ENCODE peak calls at places on chromosomes 1 and 21, in four cellular contexts. U is HCT116, N is K562, C is HepG2. S is an unnamed sample.

GRCh38 chr1:39898146-39898545 is 3.6 kb downstream of the MYCL start:
- DNase-seq in U (no peak), N (no peak), C (no peak), S (no peak)

GRCh38 chr1:204092632-204093420 is 19.9 kb downstream of the SOX13 start:
- DNase-seq in U (no peak), N (no peak), C (no peak), S (no peak)

GRCh38 chr21:15206514-15206913 is 141.7 kb upstream of the NRIP1 start:
- DNase-seq in U (no peak), N (no peak), C (no peak), S (no peak)

GRCh38 chr1:25760871-25761270 is 39.1 kb upstream of the SELENON start:
- DNase-seq in U (no peak), N (peak), C (no peak), S (no peak)

GRCh38 chr1:167983797-167984196 is 46.9 kb upstream of the MPC2 start:
- DNase-seq in U (no peak), N (no peak), C (no peak), S (no peak)

GRCh38 chr1:43789604-43790288 is 82.4 kb downstream of the ST3GAL3 start:
- DNase-seq in U (no peak), N (no peak), C (no peak), S (no peak)

GRCh38 chr21:16913010-16913409 is 599.8 kb upstream of the CXADR start:
- DNase-seq in U (no peak), N (no peak), C (no peak), S (no peak)

GRCh38 chr1:119613769-119614358 is 34.2 kb downstream of the ZNF697 start:
- DNase-seq in U (peak), N (peak), C (peak), S (peak)

GRCh38 chr1:93667642-93668041 is 14.0 kb downstream of the BCAR3 start:
- DNase-seq in U (no peak), N (no peak), C (no peak), S (no peak)

GRCh38 chr1:67429011-67429527 is 1.1 kb downstream of the SERBP1 start:
- DNase-seq in U (no peak), N (no peak), C (no peak), S (no peak)

GRCh38 chr1:28229089-28229488 is 3.7 kb downstream of the DNAJC8 start:
- DNase-seq in U (no peak), N (no peak), C (no peak), S (no peak)

GRCh38 chr1:57232500-57232899 is 191.4 kb downstream of the DAB1 start:
- DNase-seq in U (no peak), N (no peak), C (peak), S (no peak)

GRCh38 chr1:11174271-11174942 is 14.7 kb upstream of the ANGPTL7 start:
- DNase-seq in U (no peak), N (no peak), C (no peak), S (no peak)

GRCh38 chr1:152189657-152190442 is 30.8 kb upstream of the RPTN start:
- DNase-seq in U (peak), N (peak), C (peak), S (peak)

GRCh38 chr1:9207715-9208114 is 26.9 kb upstream of the H6PD start:
- DNase-seq in U (no peak), N (no peak), C (no peak), S (no peak)
- TF ChIP-seq TCF7L2 in U (no peak), N (no peak), C (no peak), S (no peak)

GRCh38 chr1:15696956-15697521 is 12.9 kb downstream of the PLEKHM2 start:
- DNase-seq in U (no peak), N (no peak), C (no peak), S (no peak)
- TF ChIP-seq POLR2AphosphoS5 in U (no peak), N (no peak), C (no peak), S (no peak)

GRCh38 chr1:214587165-214587564 is 15.8 kb upstream of the CENPF start:
- DNase-seq in U (no peak), N (no peak), C (no peak), S (no peak)

GRCh38 chr1:214588963-214589597 is 13.9 kb upstream of the CENPF start:
- DNase-seq in U (no peak), N (no peak), C (no peak), S (no peak)

GRCh38 chr1:214584805-214585766 is 17.9 kb upstream of the CENPF start:
- DNase-seq in U (peak), N (peak), C (peak), S (peak)

GRCh38 chr1:214583824-214584554 is 19.0 kb upstream of the CENPF start:
- DNase-seq in U (no peak), N (no peak), C (no peak), S (no peak)

DNA sequence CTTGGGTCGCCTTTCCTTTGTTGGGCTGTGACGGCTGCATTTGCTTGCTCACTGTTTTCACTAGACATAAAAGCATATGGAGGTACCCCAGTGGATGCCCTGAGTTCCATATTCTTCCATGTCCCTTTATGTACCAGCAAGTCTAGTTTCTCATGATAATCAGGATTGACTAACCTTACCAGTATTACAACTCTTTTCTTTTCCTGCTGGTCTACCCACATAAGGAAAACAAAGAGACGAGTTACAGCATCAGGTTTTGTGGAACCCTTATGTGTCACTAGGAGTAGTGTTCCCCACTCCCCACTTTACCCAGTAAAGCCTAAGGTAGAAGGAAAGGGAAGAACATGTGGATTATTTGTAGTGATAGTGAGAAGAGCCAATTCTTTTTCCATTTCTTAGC is 16.4 kb upstream of the CENPF start:
- DNase-seq in U (no peak), N (no peak), C (no peak), S (no peak)
- H3K4me3 ChIP-seq in U (no peak), N (no peak), C (no peak), S (no peak)

GRCh38 chr1:186629341-186629740 is 50.9 kb downstream of the PTGS2 start:
- DNase-seq in U (no peak), N (no peak), C (no peak), S (no peak)
- TF ChIP-seq TCF7L2 in U (no peak), N (no peak), C (no peak), S (no peak)

GRCh38 chr21:35226302-35226701 is 177.2 kb upstream of the RUNX1 start:
- DNase-seq in U (no peak), N (no peak), C (peak), S (no peak)

GRCh38 chr21:35226960-35227741 is 178.0 kb upstream of the RUNX1 start:
- DNase-seq in U (no peak), N (no peak), C (no peak), S (no peak)

GRCh38 chr21:35225573-35225972 is 176.5 kb upstream of the RUNX1 start:
- DNase-seq in U (no peak), N (no peak), C (no peak), S (no peak)

GRCh38 chr21:35229290-35229689 is 180.2 kb upstream of the RUNX1 start:
- DNase-seq in U (no peak), N (no peak), C (no peak), S (no peak)

DNA sequence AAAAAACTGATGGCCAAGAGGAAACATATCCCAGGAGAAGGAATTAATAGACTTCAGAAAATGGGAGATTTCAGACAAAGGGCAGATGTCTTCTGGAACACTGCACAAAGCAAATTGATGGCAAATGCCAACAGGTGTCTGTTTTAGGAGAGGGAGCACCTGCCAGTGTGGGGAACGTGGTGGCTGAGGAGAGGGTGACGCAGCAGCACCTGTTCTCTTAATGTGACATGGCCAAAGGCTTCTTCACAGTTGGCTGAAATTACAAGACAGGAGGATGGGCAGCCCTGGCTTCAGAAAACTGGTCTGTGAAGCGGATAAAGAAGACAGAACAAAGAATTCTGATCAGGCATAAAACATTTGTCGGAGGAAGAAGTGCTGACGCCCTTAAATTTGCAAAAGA is 178.7 kb upstream of the RUNX1 start:
- DNase-seq in U (no peak), N (no peak), C (no peak), S (no peak)
- TF ChIP-seq POLR2AphosphoS5 in U (no peak), N (no peak), C (no peak), S (no peak)

DNA sequence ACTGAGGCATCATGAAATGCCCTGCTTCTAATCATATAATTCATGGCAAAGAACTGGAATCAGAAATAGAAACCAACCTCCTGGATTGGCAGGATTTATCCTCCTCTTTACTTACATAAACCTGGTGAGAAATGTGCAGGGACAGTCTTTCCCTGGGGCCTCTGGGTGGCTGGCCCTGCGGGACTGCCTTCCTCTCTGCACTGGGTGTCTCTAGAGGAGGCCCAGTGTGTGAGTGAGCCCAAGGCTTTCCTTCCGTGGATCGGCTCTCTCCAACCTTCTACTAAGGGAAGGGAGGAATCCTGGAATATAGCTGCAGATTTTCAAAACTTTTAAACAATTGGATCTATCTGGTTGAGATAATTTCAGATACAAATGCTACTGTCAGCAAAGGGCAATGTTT is 11.4 kb upstream of the ATP1A1 start:
- DNase-seq in U (no peak), N (no peak), C (no peak), S (no peak)
- H3K4me3 ChIP-seq in U (no peak), N (no peak), C (no peak), S (no peak)

GRCh38 chr1:77513839-77514763 is 168.4 kb downstream of the ZZZ3 start:
- DNase-seq in U (no peak), N (no peak), C (no peak), S (no peak)
- TF ChIP-seq TCF7L2 in U (no peak), N (no peak), C (no peak), S (peak)

DNA sequence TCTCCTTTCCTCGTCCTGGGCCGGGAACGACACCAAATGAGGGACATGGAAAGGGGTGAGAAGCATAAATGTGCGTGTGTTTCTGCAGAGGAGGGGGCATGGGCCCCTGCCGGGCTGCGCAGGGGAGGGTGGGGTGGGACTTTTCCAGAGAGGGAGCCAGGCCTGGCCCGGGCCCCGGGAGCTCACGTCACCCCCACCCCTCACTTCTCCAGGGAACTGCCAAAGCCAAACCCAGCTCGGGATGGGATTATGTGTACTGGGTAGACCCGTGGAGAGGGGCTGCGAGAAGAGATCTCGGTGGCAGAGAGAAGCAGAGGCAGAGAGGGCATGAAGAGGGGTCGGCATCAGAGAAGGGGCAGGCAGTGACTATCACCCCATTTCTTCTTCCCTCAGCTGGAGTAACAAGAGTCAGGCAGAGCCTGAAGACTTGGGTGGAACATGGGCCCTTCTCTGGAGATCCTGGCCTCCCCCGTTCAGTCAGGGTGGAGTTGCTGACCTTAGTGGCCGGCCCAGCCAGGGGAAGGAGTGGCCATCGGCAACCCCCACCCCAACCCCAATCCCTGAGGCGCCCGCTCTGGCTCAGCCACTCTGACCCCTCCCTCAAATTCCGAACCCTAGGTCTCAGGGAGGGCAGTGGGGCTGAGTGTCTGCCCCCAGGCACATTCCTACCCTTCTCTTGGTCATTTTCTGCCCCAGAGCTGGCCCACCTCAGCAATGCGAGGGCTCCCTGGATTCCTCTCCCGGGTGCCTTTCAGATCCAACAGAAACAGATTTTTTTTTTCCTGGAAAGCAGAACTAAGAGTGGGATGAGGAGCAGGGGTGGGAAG is 1.2 kb downstream of the ADAMTSL4 start:
- DNase-seq in U (no peak), N (peak), C (no peak), S (no peak)
- TF ChIP-seq POLR2AphosphoS5 in U (no peak), N (no peak), C (no peak), S (no peak)

GRCh38 chr1:7253988-7254587 is 468.8 kb downstream of the CAMTA1 start:
- DNase-seq in U (no peak), N (no peak), C (no peak), S (no peak)

GRCh38 chr1:7257225-7257624 is 472.0 kb downstream of the CAMTA1 start:
- DNase-seq in U (no peak), N (no peak), C (no peak), S (no peak)

GRCh38 chr1:7255303-7256058 is 470.2 kb downstream of the CAMTA1 start:
- DNase-seq in U (no peak), N (no peak), C (no peak), S (no peak)

GRCh38 chr1:7258622-7259135 is 473.4 kb downstream of the CAMTA1 start:
- DNase-seq in U (no peak), N (no peak), C (no peak), S (no peak)

GRCh38 chr1:7256526-7256925 is 471.3 kb downstream of the CAMTA1 start:
- DNase-seq in U (no peak), N (no peak), C (no peak), S (no peak)
- H3K4me3 ChIP-seq in U (no peak), N (no peak), C (no peak), S (no peak)